ENCODE peak calls at places on chromosomes 4 and X, in ten cellular contexts. One of them, this sample, is unnamed.
A peak's percentile ranks its signal among the peaks of the same experiment; 100 is the strongest.

GRCh38 chr4:136927172-136927571 is 605.1 kb downstream of the PCDH18 start:
- DNase-seq in osteocyte: no peak
- DNase-seq in type B pancreatic cell: no peak
- DNase-seq in cardiac fibroblast: peak; percentile 65
- DNase-seq in AG04450: no peak
- DNase-seq in neural crest cell: no peak
- DNase-seq in MCF 10A: peak; percentile 75
- DNase-seq in foreskin fibroblast: no peak
- DNase-seq in MM.1S: no peak
- DNase-seq in GM12865: no peak
- DNase-seq in this sample: no peak

GRCh38 chr4:72031868-72032619 is at the start of gene NPFFR2:
- DNase-seq in osteocyte: no peak
- DNase-seq in type B pancreatic cell: peak; percentile 71
- DNase-seq in cardiac fibroblast: peak; percentile 33
- DNase-seq in AG04450: no peak
- DNase-seq in neural crest cell: peak; percentile 45
- DNase-seq in MCF 10A: no peak
- DNase-seq in foreskin fibroblast: no peak
- DNase-seq in MM.1S: no peak
- DNase-seq in GM12865: no peak
- DNase-seq in this sample: no peak

GRCh38 chrX:154603438-154604430 is 15.3 kb downstream of the CTAG1B start:
- DNase-seq in osteocyte: peak; percentile 84
- DNase-seq in type B pancreatic cell: peak; percentile 50
- DNase-seq in cardiac fibroblast: peak; percentile 57
- DNase-seq in AG04450: no peak
- DNase-seq in neural crest cell: no peak
- DNase-seq in MCF 10A: peak; percentile 96
- DNase-seq in foreskin fibroblast: peak; percentile 53
- DNase-seq in MM.1S: no peak
- DNase-seq in GM12865: no peak
- DNase-seq in this sample: no peak

GRCh38 chr4:164239976-164240375 is 514.0 kb upstream of the SMIM31 start:
- DNase-seq in osteocyte: no peak
- DNase-seq in type B pancreatic cell: no peak
- DNase-seq in cardiac fibroblast: no peak
- DNase-seq in AG04450: no peak
- DNase-seq in neural crest cell: no peak
- DNase-seq in MCF 10A: no peak
- DNase-seq in foreskin fibroblast: no peak
- DNase-seq in MM.1S: no peak
- DNase-seq in GM12865: no peak
- DNase-seq in this sample: no peak

GRCh38 chr4:112900416-112900815 is 149.0 kb upstream of the ANK2 start:
- DNase-seq in osteocyte: no peak
- DNase-seq in type B pancreatic cell: no peak
- DNase-seq in cardiac fibroblast: no peak
- DNase-seq in AG04450: no peak
- DNase-seq in neural crest cell: no peak
- DNase-seq in MCF 10A: no peak
- DNase-seq in foreskin fibroblast: no peak
- DNase-seq in MM.1S: no peak
- DNase-seq in GM12865: no peak
- DNase-seq in this sample: no peak

GRCh38 chr4:87931932-87932331 is 43.6 kb upstream of the SPP1 start:
- DNase-seq in osteocyte: no peak
- DNase-seq in type B pancreatic cell: no peak
- DNase-seq in cardiac fibroblast: no peak
- DNase-seq in AG04450: no peak
- DNase-seq in neural crest cell: no peak
- DNase-seq in MCF 10A: no peak
- DNase-seq in foreskin fibroblast: no peak
- DNase-seq in MM.1S: no peak
- DNase-seq in GM12865: no peak
- DNase-seq in this sample: no peak

GRCh38 chr4:42653606-42654560 is 3.0 kb downstream of the ATP8A1 start:
- DNase-seq in osteocyte: no peak
- DNase-seq in type B pancreatic cell: no peak
- DNase-seq in cardiac fibroblast: no peak
- DNase-seq in AG04450: no peak
- DNase-seq in neural crest cell: no peak
- DNase-seq in MCF 10A: peak; percentile 71
- DNase-seq in foreskin fibroblast: no peak
- DNase-seq in MM.1S: no peak
- DNase-seq in GM12865: no peak
- DNase-seq in this sample: no peak

GRCh38 chrX:38099688-38100087 is 93.3 kb downstream of the SYTL5 start:
- DNase-seq in osteocyte: no peak
- DNase-seq in type B pancreatic cell: no peak
- DNase-seq in cardiac fibroblast: no peak
- DNase-seq in AG04450: no peak
- DNase-seq in neural crest cell: no peak
- DNase-seq in MCF 10A: no peak
- DNase-seq in foreskin fibroblast: no peak
- DNase-seq in MM.1S: no peak
- DNase-seq in GM12865: no peak
- DNase-seq in this sample: no peak

GRCh38 chr4:107564326-107564725 is 155.7 kb downstream of the PAPSS1 start:
- DNase-seq in osteocyte: no peak
- DNase-seq in type B pancreatic cell: no peak
- DNase-seq in cardiac fibroblast: peak; percentile 22
- DNase-seq in AG04450: no peak
- DNase-seq in neural crest cell: no peak
- DNase-seq in MCF 10A: no peak
- DNase-seq in foreskin fibroblast: no peak
- DNase-seq in MM.1S: no peak
- DNase-seq in GM12865: no peak
- DNase-seq in this sample: no peak

GRCh38 chrX:15567886-15568616 is 32.7 kb downstream of the ACE2 start:
- DNase-seq in osteocyte: no peak
- DNase-seq in type B pancreatic cell: no peak
- DNase-seq in cardiac fibroblast: peak; percentile 29
- DNase-seq in AG04450: no peak
- DNase-seq in neural crest cell: no peak
- DNase-seq in MCF 10A: peak; percentile 30
- DNase-seq in foreskin fibroblast: no peak
- DNase-seq in MM.1S: no peak
- DNase-seq in GM12865: no peak
- DNase-seq in this sample: no peak
- TF ChIP-seq CTCF in osteocyte: no peak
- TF ChIP-seq CTCF in type B pancreatic cell: peak; percentile 42
- TF ChIP-seq CTCF in cardiac fibroblast: peak; percentile 43
- TF ChIP-seq CTCF in AG04450: no peak
- TF ChIP-seq CTCF in neural crest cell: peak; percentile 63
- TF ChIP-seq CTCF in MCF 10A: peak; percentile 30
- TF ChIP-seq CTCF in foreskin fibroblast: peak; percentile 4
- TF ChIP-seq CTCF in MM.1S: no peak
- TF ChIP-seq CTCF in GM12865: no peak
- TF ChIP-seq CTCF in this sample: no peak

DNA sequence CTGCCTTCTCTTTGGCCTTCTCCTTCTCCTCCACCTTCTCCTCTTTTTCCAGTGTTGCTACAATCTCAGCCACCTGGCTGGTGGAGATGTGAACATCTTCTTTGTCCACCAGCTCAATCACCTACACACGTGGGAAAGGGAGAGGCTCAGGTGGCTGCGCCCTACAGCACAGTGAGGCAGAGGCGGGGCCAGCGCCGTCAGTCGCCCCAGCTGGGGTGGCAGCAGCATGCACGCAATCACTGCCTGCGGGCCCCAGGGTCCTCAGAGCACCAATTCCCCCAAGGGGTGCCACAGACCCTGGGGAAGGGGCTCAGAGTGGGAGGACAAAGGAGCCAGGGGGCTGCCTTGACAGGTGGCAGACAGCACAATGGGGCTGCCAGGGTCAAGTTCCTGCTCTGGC is 21.4 kb downstream of the FGFR3 start:
- DNase-seq in osteocyte: no peak
- DNase-seq in type B pancreatic cell: no peak
- DNase-seq in cardiac fibroblast: no peak
- DNase-seq in AG04450: no peak
- DNase-seq in neural crest cell: no peak
- DNase-seq in MCF 10A: no peak
- DNase-seq in foreskin fibroblast: no peak
- DNase-seq in MM.1S: no peak
- DNase-seq in GM12865: no peak
- DNase-seq in this sample: no peak
- TF ChIP-seq CTCF in osteocyte: no peak
- TF ChIP-seq CTCF in type B pancreatic cell: no peak
- TF ChIP-seq CTCF in cardiac fibroblast: no peak
- TF ChIP-seq CTCF in AG04450: no peak
- TF ChIP-seq CTCF in neural crest cell: no peak
- TF ChIP-seq CTCF in MCF 10A: no peak
- TF ChIP-seq CTCF in foreskin fibroblast: no peak
- TF ChIP-seq CTCF in MM.1S: no peak
- TF ChIP-seq CTCF in GM12865: no peak
- TF ChIP-seq CTCF in this sample: no peak

GRCh38 chr4:38757945-38758344 is 24.8 kb downstream of the TLR10 start:
- DNase-seq in osteocyte: no peak
- DNase-seq in type B pancreatic cell: no peak
- DNase-seq in cardiac fibroblast: peak; percentile 9
- DNase-seq in AG04450: no peak
- DNase-seq in neural crest cell: no peak
- DNase-seq in MCF 10A: peak; percentile 42
- DNase-seq in foreskin fibroblast: no peak
- DNase-seq in MM.1S: peak; percentile 64
- DNase-seq in GM12865: peak; percentile 67
- DNase-seq in this sample: no peak
- TF ChIP-seq CTCF in osteocyte: peak; percentile 28
- TF ChIP-seq CTCF in type B pancreatic cell: peak; percentile 29
- TF ChIP-seq CTCF in cardiac fibroblast: no peak
- TF ChIP-seq CTCF in AG04450: no peak
- TF ChIP-seq CTCF in neural crest cell: peak; percentile 48
- TF ChIP-seq CTCF in MCF 10A: peak; percentile 23
- TF ChIP-seq CTCF in foreskin fibroblast: no peak
- TF ChIP-seq CTCF in MM.1S: peak; percentile 60
- TF ChIP-seq CTCF in GM12865: peak; percentile 43
- TF ChIP-seq CTCF in this sample: peak; percentile 44

GRCh38 chr4:134777626-134778025 is 576.0 kb upstream of the PABPC4L start:
- DNase-seq in osteocyte: no peak
- DNase-seq in type B pancreatic cell: no peak
- DNase-seq in cardiac fibroblast: no peak
- DNase-seq in AG04450: no peak
- DNase-seq in neural crest cell: no peak
- DNase-seq in MCF 10A: peak; percentile 31
- DNase-seq in foreskin fibroblast: no peak
- DNase-seq in MM.1S: peak; percentile 17
- DNase-seq in GM12865: no peak
- DNase-seq in this sample: no peak
- TF ChIP-seq CTCF in osteocyte: peak; percentile 23
- TF ChIP-seq CTCF in type B pancreatic cell: peak; percentile 60
- TF ChIP-seq CTCF in cardiac fibroblast: no peak
- TF ChIP-seq CTCF in AG04450: no peak
- TF ChIP-seq CTCF in neural crest cell: peak; percentile 58
- TF ChIP-seq CTCF in MCF 10A: peak; percentile 26
- TF ChIP-seq CTCF in foreskin fibroblast: no peak
- TF ChIP-seq CTCF in MM.1S: no peak
- TF ChIP-seq CTCF in GM12865: no peak
- TF ChIP-seq CTCF in this sample: no peak

GRCh38 chrX:318739-319578 is at the start of gene GTPBP6:
- DNase-seq in osteocyte: peak; percentile 100
- DNase-seq in type B pancreatic cell: peak; percentile 99
- DNase-seq in cardiac fibroblast: peak; percentile 100
- DNase-seq in AG04450: peak; percentile 99
- DNase-seq in neural crest cell: peak; percentile 93
- DNase-seq in MCF 10A: peak; percentile 99
- DNase-seq in foreskin fibroblast: peak; percentile 100
- DNase-seq in MM.1S: peak; percentile 96
- DNase-seq in GM12865: peak; percentile 98
- DNase-seq in this sample: peak; percentile 97
- TF ChIP-seq CTCF in osteocyte: peak; percentile 24
- TF ChIP-seq CTCF in type B pancreatic cell: no peak
- TF ChIP-seq CTCF in cardiac fibroblast: peak; percentile 12
- TF ChIP-seq CTCF in AG04450: peak; percentile 28
- TF ChIP-seq CTCF in neural crest cell: no peak
- TF ChIP-seq CTCF in MCF 10A: no peak
- TF ChIP-seq CTCF in foreskin fibroblast: peak; percentile 9
- TF ChIP-seq CTCF in MM.1S: no peak
- TF ChIP-seq CTCF in GM12865: no peak
- TF ChIP-seq CTCF in this sample: no peak

GRCh38 chr4:176794151-176794550 is 1.4 kb upstream of the VEGFC start:
- DNase-seq in osteocyte: no peak
- DNase-seq in type B pancreatic cell: no peak
- DNase-seq in cardiac fibroblast: peak; percentile 96
- DNase-seq in AG04450: peak; percentile 88
- DNase-seq in neural crest cell: no peak
- DNase-seq in MCF 10A: peak; percentile 77
- DNase-seq in foreskin fibroblast: peak; percentile 86
- DNase-seq in MM.1S: no peak
- DNase-seq in GM12865: no peak
- DNase-seq in this sample: no peak
- TF ChIP-seq CTCF in osteocyte: no peak
- TF ChIP-seq CTCF in type B pancreatic cell: no peak
- TF ChIP-seq CTCF in cardiac fibroblast: no peak
- TF ChIP-seq CTCF in AG04450: no peak
- TF ChIP-seq CTCF in neural crest cell: no peak
- TF ChIP-seq CTCF in MCF 10A: no peak
- TF ChIP-seq CTCF in foreskin fibroblast: no peak
- TF ChIP-seq CTCF in MM.1S: no peak
- TF ChIP-seq CTCF in GM12865: no peak
- TF ChIP-seq CTCF in this sample: no peak

DNA sequence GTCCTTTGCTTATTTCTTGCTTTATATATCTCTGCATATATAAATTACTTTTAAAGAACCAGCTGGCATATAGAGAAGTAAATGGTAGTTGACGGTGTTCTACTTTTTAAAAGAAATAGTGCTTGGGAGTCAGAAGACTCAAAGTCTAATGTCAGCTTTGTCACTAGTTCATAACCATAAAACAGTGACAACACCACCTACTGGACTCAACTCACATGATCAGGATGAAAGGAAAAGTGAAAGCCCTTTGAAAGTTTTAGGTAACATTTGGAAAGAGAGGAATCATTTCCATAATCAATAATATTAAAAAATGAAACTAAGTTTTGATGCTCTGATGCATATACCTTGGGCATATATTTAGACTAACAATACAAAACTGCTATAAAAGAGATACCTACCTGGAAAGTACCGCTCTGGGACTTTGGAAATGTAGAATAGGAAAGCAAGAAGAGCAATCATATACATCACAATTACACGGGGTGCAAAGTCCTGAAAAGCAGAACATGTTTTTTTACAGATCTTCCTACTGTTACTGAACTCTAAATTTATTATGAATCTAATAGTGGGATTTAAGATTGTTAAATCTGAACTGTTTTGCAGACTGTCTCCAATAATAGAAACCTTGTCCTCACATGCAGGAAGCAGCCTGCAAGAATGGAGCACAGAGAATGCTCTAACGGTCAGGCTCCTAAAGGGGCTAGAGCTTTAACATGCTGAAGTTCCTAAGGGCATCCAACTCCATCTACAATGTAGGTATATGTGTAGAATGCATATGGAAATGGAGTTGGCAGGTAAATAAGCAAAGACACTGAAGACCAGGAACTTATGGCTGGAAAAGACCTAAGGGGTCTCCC is 15.6 kb downstream of the PAQR3 start:
- DNase-seq in osteocyte: no peak
- DNase-seq in type B pancreatic cell: no peak
- DNase-seq in cardiac fibroblast: peak; percentile 13
- DNase-seq in AG04450: no peak
- DNase-seq in neural crest cell: no peak
- DNase-seq in MCF 10A: no peak
- DNase-seq in foreskin fibroblast: no peak
- DNase-seq in MM.1S: no peak
- DNase-seq in GM12865: no peak
- DNase-seq in this sample: no peak
- TF ChIP-seq CTCF in osteocyte: peak; percentile 15
- TF ChIP-seq CTCF in type B pancreatic cell: no peak
- TF ChIP-seq CTCF in cardiac fibroblast: no peak
- TF ChIP-seq CTCF in AG04450: no peak
- TF ChIP-seq CTCF in neural crest cell: peak; percentile 37
- TF ChIP-seq CTCF in MCF 10A: no peak
- TF ChIP-seq CTCF in foreskin fibroblast: no peak
- TF ChIP-seq CTCF in MM.1S: peak; percentile 12
- TF ChIP-seq CTCF in GM12865: no peak
- TF ChIP-seq CTCF in this sample: no peak